ENCODE peak calls at places on chromosome 19, in five cellular contexts. One of them, this sample, is unnamed.

GRCh38 chr19:50531171-50531612 is 17.5 kb upstream of the ASPDH start:
- DNase-seq in AG09319: no peak
- DNase-seq in A549: no peak
- DNase-seq in epithelial cell of esophagus: no peak
- DNase-seq in sigmoid colon: no peak
- DNase-seq in this sample: no peak

GRCh38 chr19:40685016-40685526 is 5.4 kb downstream of the NUMBL start:
- DNase-seq in epithelial cell of esophagus: no peak
- DNase-seq in A549: no peak
- DNase-seq in sigmoid colon: no peak
- DNase-seq in AG09319: no peak
- DNase-seq in this sample: no peak

GRCh38 chr19:55340144-55340783 is 588 bp downstream of the KMT5C start:
- DNase-seq in A549: peak
- DNase-seq in sigmoid colon: no peak
- DNase-seq in AG09319: no peak
- DNase-seq in epithelial cell of esophagus: no peak
- DNase-seq in this sample: no peak

GRCh38 chr19:48344892-48345291 is 18.8 kb downstream of the TMEM143 start:
- DNase-seq in sigmoid colon: no peak
- DNase-seq in A549: no peak
- DNase-seq in epithelial cell of esophagus: no peak
- DNase-seq in AG09319: no peak
- DNase-seq in this sample: peak

GRCh38 chr19:27746691-27747380 is 1466.1 kb downstream of the UQCRFS1 start:
- DNase-seq in AG09319: no peak
- DNase-seq in sigmoid colon: peak
- DNase-seq in epithelial cell of esophagus: peak
- DNase-seq in A549: peak
- DNase-seq in this sample: no peak

GRCh38 chr19:12840091-12841079 is 2.1 kb downstream of the MAST1 start:
- DNase-seq in epithelial cell of esophagus: peak
- DNase-seq in A549: peak
- DNase-seq in sigmoid colon: no peak
- DNase-seq in AG09319: no peak
- DNase-seq in this sample: peak

GRCh38 chr19:35556025-35556590 is 7.3 kb downstream of the ATP4A start:
- DNase-seq in AG09319: no peak
- DNase-seq in A549: no peak
- DNase-seq in sigmoid colon: no peak
- DNase-seq in epithelial cell of esophagus: no peak
- DNase-seq in this sample: no peak

GRCh38 chr19:5492281-5492812 is 37.1 kb downstream of the ZNRF4 start:
- DNase-seq in AG09319: no peak
- DNase-seq in epithelial cell of esophagus: no peak
- DNase-seq in sigmoid colon: no peak
- DNase-seq in A549: no peak
- DNase-seq in this sample: no peak

GRCh38 chr19:45070214-45070613 is 6.1 kb downstream of the ZNF296 start:
- DNase-seq in sigmoid colon: no peak
- DNase-seq in epithelial cell of esophagus: no peak
- DNase-seq in A549: no peak
- DNase-seq in AG09319: no peak
- DNase-seq in this sample: no peak

DNA sequence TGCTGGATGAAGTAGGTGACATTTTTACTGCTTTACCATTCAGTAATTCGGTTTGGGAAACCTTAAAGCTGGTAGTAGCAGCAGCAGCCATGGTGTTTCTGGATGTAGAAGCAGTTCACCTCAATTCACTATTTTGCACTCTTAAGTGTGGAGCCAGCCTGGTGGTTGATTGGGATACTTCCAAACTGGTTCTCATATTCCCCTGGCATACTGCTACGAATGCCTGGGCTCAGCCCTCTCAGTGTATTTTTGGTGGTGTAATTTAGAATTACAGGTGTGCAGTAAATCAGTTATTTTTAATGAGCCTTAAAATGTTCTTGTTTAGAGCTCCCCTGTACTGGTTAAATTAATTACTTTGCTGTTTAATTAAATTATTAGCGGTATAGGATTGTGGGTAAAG is 12.4 kb downstream of the HNRNPM start:
- DNase-seq in sigmoid colon: peak
- DNase-seq in epithelial cell of esophagus: no peak
- DNase-seq in A549: no peak
- DNase-seq in AG09319: no peak
- DNase-seq in this sample: no peak
- TF ChIP-seq CTCF in sigmoid colon: peak
- TF ChIP-seq CTCF in epithelial cell of esophagus: no peak
- TF ChIP-seq CTCF in A549: no peak
- TF ChIP-seq CTCF in AG09319: no peak
- TF ChIP-seq CTCF in this sample: no peak

GRCh38 chr19:2171349-2172145 is 7.8 kb downstream of the DOT1L start:
- DNase-seq in sigmoid colon: no peak
- DNase-seq in A549: no peak
- DNase-seq in AG09319: no peak
- DNase-seq in epithelial cell of esophagus: no peak
- DNase-seq in this sample: no peak
- TF ChIP-seq CTCF in sigmoid colon: no peak
- TF ChIP-seq CTCF in A549: no peak
- TF ChIP-seq CTCF in AG09319: no peak
- TF ChIP-seq CTCF in epithelial cell of esophagus: no peak
- TF ChIP-seq CTCF in this sample: no peak

DNA sequence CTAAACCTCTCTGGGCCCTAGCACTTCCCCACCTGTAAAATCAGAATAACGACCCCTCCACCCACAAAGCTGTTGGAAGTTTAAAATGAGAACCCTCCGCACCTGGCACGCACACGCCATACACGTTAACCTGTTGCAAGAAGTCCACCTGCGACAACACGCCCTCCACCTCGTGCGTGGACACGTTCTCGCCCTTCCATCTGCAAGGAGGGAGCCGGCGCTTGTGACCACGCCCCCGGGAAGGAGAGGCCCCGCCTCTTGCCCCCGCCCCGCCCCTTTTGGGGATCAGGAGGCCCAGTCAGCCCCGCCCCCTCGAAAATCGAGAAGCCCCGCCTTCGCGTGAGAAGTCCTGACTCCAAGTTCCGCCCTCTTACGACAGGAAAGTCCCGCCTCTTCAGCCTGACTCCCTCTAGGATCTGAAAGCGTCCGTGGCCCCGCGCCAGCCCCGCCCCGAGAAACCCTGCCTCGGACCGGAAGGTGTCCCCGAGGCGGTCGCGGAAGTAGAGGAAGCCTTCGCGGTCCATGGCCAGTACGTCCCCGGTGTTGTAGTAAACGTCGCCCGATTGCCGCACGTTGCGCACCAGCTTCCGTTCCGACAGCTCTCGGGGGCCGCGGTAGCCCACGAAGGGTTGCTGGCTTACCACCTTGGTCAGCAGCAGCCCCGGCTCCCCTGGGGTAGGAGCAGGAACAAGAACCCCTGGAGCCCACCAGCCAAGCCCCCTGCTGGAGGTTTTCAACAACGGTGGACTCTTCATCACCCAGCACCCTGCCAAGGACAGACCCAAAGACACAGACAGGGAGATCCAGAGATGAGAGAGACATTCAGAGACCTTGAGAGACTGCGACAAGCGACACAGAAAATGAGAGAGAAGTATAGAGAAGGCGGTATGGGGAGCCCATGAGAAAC is 12.5 kb downstream of the SLC27A5 start:
- DNase-seq in AG09319: peak
- DNase-seq in epithelial cell of esophagus: peak
- DNase-seq in A549: peak
- DNase-seq in sigmoid colon: peak
- DNase-seq in this sample: peak
- TF ChIP-seq CTCF in AG09319: peak
- TF ChIP-seq CTCF in epithelial cell of esophagus: peak
- TF ChIP-seq CTCF in A549: no peak
- TF ChIP-seq CTCF in sigmoid colon: no peak
- TF ChIP-seq CTCF in this sample: peak

DNA sequence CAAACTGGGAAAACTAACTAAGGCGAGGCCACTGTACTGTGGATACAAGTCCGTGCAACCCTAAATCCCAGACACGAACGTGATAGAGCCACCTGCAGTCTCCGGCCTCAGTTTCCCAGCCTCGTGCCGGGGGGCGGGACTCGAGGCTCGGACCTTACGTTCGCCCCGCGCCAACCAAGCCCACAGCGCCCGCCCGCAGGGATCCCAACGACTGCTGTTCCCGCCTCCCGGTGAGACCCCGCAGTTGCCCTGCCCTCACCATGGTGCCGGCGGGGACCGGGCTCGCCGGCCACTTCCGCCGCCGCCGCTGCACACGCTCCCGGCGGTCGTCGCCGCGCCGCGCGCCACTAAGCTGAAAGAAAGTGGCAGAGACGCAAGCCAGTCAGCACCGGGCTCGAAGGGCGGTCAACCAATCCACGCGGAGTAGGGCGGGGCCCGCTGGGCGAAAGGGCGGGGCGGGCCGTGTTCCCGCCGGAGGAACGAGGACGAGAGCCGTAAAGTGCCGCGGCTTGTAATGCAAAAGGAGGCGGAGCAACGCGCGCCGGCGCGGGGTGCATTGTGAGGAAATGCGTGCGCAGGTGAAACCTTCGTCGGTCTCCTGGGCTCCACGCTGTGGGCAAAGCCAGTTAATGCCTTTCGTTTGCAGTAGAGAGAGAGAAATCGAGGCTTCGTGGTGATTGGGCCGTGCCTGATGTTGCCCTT is at the start of gene LSM4:
- DNase-seq in A549: peak
- DNase-seq in AG09319: peak
- DNase-seq in epithelial cell of esophagus: peak
- DNase-seq in sigmoid colon: peak
- DNase-seq in this sample: peak
- TF ChIP-seq CTCF in A549: no peak
- TF ChIP-seq CTCF in AG09319: peak
- TF ChIP-seq CTCF in epithelial cell of esophagus: peak
- TF ChIP-seq CTCF in sigmoid colon: no peak
- TF ChIP-seq CTCF in this sample: peak

DNA sequence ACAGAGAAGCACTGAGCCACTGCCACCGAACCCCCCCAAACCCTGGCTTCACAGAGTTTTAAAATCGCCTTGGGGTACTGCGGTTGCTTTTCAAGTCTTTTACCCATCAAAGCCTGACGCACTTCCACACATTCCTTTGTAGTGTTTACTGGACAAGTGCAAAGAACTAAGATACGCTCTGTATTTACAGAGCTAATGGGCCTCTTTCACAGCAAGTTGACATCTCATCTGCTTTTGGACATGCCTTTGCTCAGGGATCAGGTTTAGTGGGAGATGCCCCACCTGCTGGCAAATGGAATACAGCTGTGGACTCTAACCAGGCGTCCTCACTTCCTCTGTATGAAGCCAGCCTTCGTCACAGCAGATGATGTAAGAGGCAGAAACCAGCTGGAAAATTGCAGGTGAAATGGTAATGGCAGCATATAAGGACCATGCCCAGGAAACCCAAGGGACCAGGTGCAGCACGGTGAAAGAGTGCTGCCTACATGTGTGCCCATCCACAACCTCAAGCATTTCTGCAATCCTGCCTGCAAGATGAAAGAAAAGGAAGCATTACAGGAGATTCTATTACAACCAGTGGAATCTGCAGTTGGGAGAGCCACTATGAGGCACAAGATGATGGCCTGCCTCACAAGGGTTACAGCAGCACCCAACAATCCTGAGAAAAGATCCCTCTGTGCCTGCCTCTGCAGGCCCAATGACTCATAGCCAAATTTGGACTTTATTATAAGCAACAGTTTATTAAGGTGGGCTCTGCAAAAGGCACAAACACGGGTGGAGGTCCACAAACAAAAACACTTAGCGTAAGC is 34.7 kb downstream of the BRD4 start:
- DNase-seq in epithelial cell of esophagus: peak
- DNase-seq in sigmoid colon: no peak
- DNase-seq in A549: peak
- DNase-seq in AG09319: peak
- DNase-seq in this sample: peak
- TF ChIP-seq CTCF in epithelial cell of esophagus: peak
- TF ChIP-seq CTCF in sigmoid colon: no peak
- TF ChIP-seq CTCF in A549: peak
- TF ChIP-seq CTCF in AG09319: peak
- TF ChIP-seq CTCF in this sample: peak

DNA sequence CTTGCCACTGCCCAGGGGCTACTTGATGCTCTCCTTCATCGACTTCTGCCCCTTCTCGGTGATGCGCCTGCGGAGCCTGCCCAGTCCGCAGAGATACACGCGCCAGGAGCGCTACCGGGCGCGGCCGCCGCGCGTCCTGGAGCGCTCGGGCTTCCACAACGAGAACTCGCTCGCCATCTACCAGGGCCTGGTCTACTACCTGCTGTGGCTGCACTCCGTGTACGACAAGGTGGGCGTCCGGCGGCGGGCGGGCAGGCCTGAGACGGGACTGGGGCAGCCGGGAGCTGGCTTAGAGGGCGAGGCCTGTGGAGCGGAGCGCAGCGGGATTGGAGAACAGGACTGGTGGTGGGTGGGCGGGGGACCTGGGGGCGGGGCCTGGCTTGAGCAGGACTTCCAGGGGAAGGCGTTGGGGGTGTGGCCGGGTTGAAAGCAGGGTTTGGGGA is 12.7 kb upstream of the PSMD8 start:
- DNase-seq in sigmoid colon: peak
- DNase-seq in epithelial cell of esophagus: peak
- DNase-seq in A549: peak
- DNase-seq in AG09319: no peak
- DNase-seq in this sample: peak
- TF ChIP-seq CTCF in sigmoid colon: peak
- TF ChIP-seq CTCF in epithelial cell of esophagus: peak
- TF ChIP-seq CTCF in A549: no peak
- TF ChIP-seq CTCF in AG09319: no peak
- TF ChIP-seq CTCF in this sample: no peak

GRCh38 chr19:30076751-30077670 is 135.0 kb downstream of the URI1 start:
- DNase-seq in AG09319: no peak
- DNase-seq in sigmoid colon: peak
- DNase-seq in A549: no peak
- DNase-seq in epithelial cell of esophagus: no peak
- DNase-seq in this sample: no peak

GRCh38 chr19:30074096-30074495 is 132.1 kb downstream of the URI1 start:
- DNase-seq in AG09319: no peak
- DNase-seq in A549: no peak
- DNase-seq in sigmoid colon: peak
- DNase-seq in epithelial cell of esophagus: no peak
- DNase-seq in this sample: no peak

GRCh38 chr19:30074741-30075460 is 132.9 kb downstream of the URI1 start:
- DNase-seq in A549: no peak
- DNase-seq in epithelial cell of esophagus: peak
- DNase-seq in AG09319: no peak
- DNase-seq in sigmoid colon: peak
- DNase-seq in this sample: no peak

GRCh38 chr19:30077851-30078355 is 135.9 kb downstream of the URI1 start:
- DNase-seq in A549: no peak
- DNase-seq in AG09319: no peak
- DNase-seq in sigmoid colon: peak
- DNase-seq in epithelial cell of esophagus: no peak
- DNase-seq in this sample: no peak

DNA sequence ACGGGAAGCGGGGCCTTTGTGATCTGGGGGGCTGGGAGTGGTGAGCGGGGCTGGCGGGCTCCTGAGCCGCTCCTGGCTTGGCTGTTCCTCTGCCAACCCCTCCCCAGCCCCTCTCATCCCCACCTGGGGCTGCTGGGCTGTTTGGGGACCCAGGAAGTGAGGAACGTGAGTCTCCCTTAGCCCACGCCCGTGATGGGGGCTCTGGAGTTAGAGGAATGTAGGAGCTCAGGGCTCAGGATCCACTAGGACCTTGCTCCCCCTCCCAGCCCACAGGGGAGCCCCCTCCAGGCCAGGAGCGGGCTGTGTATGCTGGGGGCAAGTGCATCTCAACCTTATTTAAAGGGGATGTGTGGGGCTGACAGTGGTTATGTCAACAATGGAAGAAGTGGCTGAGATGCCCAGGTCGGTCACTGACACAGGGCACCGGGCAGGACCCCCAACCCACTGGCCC is 134.1 kb downstream of the URI1 start:
- DNase-seq in epithelial cell of esophagus: no peak
- DNase-seq in sigmoid colon: peak
- DNase-seq in A549: no peak
- DNase-seq in AG09319: no peak
- DNase-seq in this sample: no peak
- TF ChIP-seq CTCF in epithelial cell of esophagus: no peak
- TF ChIP-seq CTCF in sigmoid colon: no peak
- TF ChIP-seq CTCF in A549: no peak
- TF ChIP-seq CTCF in AG09319: no peak
- TF ChIP-seq CTCF in this sample: no peak